ENCODE peak calls at places on chromosomes 13 and 19, in seven cellular contexts. W is RPMI7951; S is stimulated activated CD4-positive, alpha-beta T cell treated with anti-CD3 and anti-CD28 coated beads, Interleukin-1b, Interleukin-23, amount 100 ng/mL, for 24 hours; I is effector CD4-positive, alpha-beta T cell; R is CD8-positive, alpha-beta T cell; B is fibroblast of the aortic adventitia; N is stimulated activated naive CD8-positive, alpha-beta T cell treated with anti-CD3 and anti-CD28 coated beads, Interleukin-15, amount 100 ng/mL, for 72 hours. Y is an unnamed sample.

GRCh38 chr19:14333101-14333871 is 48.0 kb upstream of the ADGRE5 start:
- DNase-seq in W (peak), S (no peak), I (no peak), R (no peak), B (peak), N (no peak), Y (peak)

GRCh38 chr13:94382520-94382919 is 97.0 kb downstream of the DCT start:
- DNase-seq in W (no peak), S (no peak), I (no peak), R (no peak), B (no peak), N (no peak), Y (no peak)

GRCh38 chr19:11781295-11782057 is 14.7 kb downstream of the ZNF441 start:
- DNase-seq in W (no peak), S (no peak), I (no peak), R (no peak), B (no peak), N (no peak), Y (peak)

GRCh38 chr19:33750587-33751385 is 45.9 kb upstream of the KCTD15 start:
- DNase-seq in W (no peak), S (no peak), I (no peak), R (no peak), B (no peak), N (no peak), Y (no peak)

GRCh38 chr13:78976696-78977095 is 317.7 kb upstream of the OBI1 start:
- DNase-seq in W (no peak), S (no peak), I (no peak), R (no peak), B (no peak), N (no peak), Y (no peak)

GRCh38 chr13:112760931-112761330 is 71.1 kb downstream of the ATP11A start:
- DNase-seq in W (no peak), S (no peak), I (no peak), R (no peak), B (no peak), N (no peak), Y (no peak)

GRCh38 chr19:47447470-47448359 is 24.0 kb downstream of the SLC8A2 start:
- DNase-seq in W (peak), S (peak), I (peak), R (no peak), B (peak), N (peak), Y (peak)

GRCh38 chr13:102774596-102775375 is 1.2 kb upstream of the TEX30 start:
- DNase-seq in W (no peak), S (no peak), I (no peak), R (no peak), B (no peak), N (no peak), Y (no peak)

GRCh38 chr13:29730253-29730652 is 120.2 kb downstream of the UBL3 start:
- DNase-seq in W (no peak), S (no peak), I (no peak), R (no peak), B (no peak), N (no peak), Y (peak)

GRCh38 chr13:43405457-43405856 is 381.3 kb downstream of the ENOX1 start:
- DNase-seq in W (peak), S (no peak), I (no peak), R (no peak), B (peak), N (no peak), Y (peak)

GRCh38 chr13:49791753-49792549 is 531 bp downstream of the KPNA3 start:
- DNase-seq in W (peak), S (peak), I (peak), R (peak), B (peak), N (peak), Y (peak)

GRCh38 chr13:112959206-112959605 is 9.8 kb upstream of the MCF2L start:
- DNase-seq in W (peak), S (no peak), I (no peak), R (no peak), B (no peak), N (no peak), Y (no peak)

GRCh38 chr13:87355451-87355850 is 315.7 kb upstream of the SLITRK5 start:
- DNase-seq in W (no peak), S (no peak), I (no peak), R (no peak), B (no peak), N (no peak), Y (no peak)

GRCh38 chr13:85497652-85498051 is 301.6 kb downstream of the SLITRK6 start:
- DNase-seq in W (peak), S (no peak), I (no peak), R (no peak), B (peak), N (no peak), Y (peak)

GRCh38 chr13:83221256-83221655 is 661.0 kb downstream of the SLITRK1 start:
- DNase-seq in W (peak), S (no peak), I (no peak), R (no peak), B (peak), N (no peak), Y (peak)

GRCh38 chr19:18194554-18195238 is 1.7 kb downstream of the MPV17L2 start:
- DNase-seq in W (peak), S (no peak), I (no peak), R (no peak), B (peak), N (peak), Y (peak)

GRCh38 chr13:57865600-57866294 is 234.2 kb downstream of the PCDH17 start:
- DNase-seq in W (no peak), S (no peak), I (no peak), R (no peak), B (no peak), N (no peak), Y (no peak)

GRCh38 chr19:19866599-19867248 is 1.0 kb downstream of the ZNF253 start:
- DNase-seq in W (peak), S (peak), I (peak), R (peak), B (no peak), N (peak), Y (peak)

GRCh38 chr13:34833562-34834182 is 108.4 kb upstream of the NBEA start:
- DNase-seq in W (peak), S (no peak), I (no peak), R (no peak), B (no peak), N (no peak), Y (peak)

GRCh38 chr13:46296920-46297319 is 85.2 kb downstream of the LRRC63 start:
- DNase-seq in W (peak), S (no peak), I (no peak), R (no peak), B (peak), N (no peak), Y (peak)

GRCh38 chr19:19627442-19627715 is 641 bp downstream of the LPAR2 start:
- DNase-seq in W (no peak), S (no peak), I (no peak), R (no peak), B (no peak), N (no peak), Y (no peak)

GRCh38 chr13:100398360-100398759 is 190.2 kb downstream of the GGACT start:
- DNase-seq in W (no peak), S (no peak), I (no peak), R (no peak), B (no peak), N (no peak), Y (no peak)

GRCh38 chr19:38647368-38647965 is at the start of gene ACTN4:
- DNase-seq in W (peak), S (peak), I (peak), R (peak), B (peak), N (peak), Y (peak)

GRCh38 chr13:49627831-49628652 is at the start of gene ARL11:
- DNase-seq in W (no peak), S (peak), I (peak), R (peak), B (no peak), N (peak), Y (no peak)

GRCh38 chr19:14059093-14059480 is 2.8 kb downstream of the PALM3 start:
- DNase-seq in W (no peak), S (no peak), I (peak), R (peak), B (no peak), N (peak), Y (peak)

Y was measured in ELR.